ENCODE peak calls at places on chromosomes 1 and 21, in seven cellular contexts. E is left colon, J is mucosa of descending colon, Z is T-helper 1 cell, R is ovary, W is SJSA1, U is endothelial cell. K is an unnamed sample.

GRCh38 chr1:111826278-111826677 is 70.6 kb downstream of the DDX20 start:
- DNase-seq in Z (no peak), R (no peak), J (no peak), U (no peak), E (no peak), W (no peak), K (no peak)

GRCh38 chr1:173295391-173295790 is 88.3 kb upstream of the TNFSF4 start:
- DNase-seq in E (no peak), W (no peak), J (no peak), U (no peak), R (no peak), Z (no peak), K (no peak)

GRCh38 chr1:41340655-41341364 is 20.4 kb upstream of the FOXO6 start:
- DNase-seq in W (no peak), Z (no peak), J (no peak), E (no peak), R (no peak), U (no peak), K (no peak)

GRCh38 chr1:44072204-44072603 is 40.9 kb upstream of the SLC6A9 start:
- DNase-seq in E (no peak), Z (no peak), U (no peak), R (no peak), J (no peak), W (peak), K (no peak)

GRCh38 chr1:201634261-201634660 is 95.3 kb downstream of the NAV1 start:
- DNase-seq in R (no peak), J (no peak), Z (no peak), E (no peak), W (no peak), U (no peak), K (no peak)

GRCh38 chr1:155989242-155989991 is 11.1 kb upstream of the ARHGEF2 start:
- DNase-seq in J (peak), E (peak), W (peak), U (peak), R (peak), Z (peak), K (peak)

GRCh38 chr1:111615874-111616715 is 3.5 kb upstream of the RAP1A start:
- DNase-seq in U (no peak), R (no peak), W (no peak), J (no peak), Z (peak), E (no peak), K (no peak)

GRCh38 chr1:91784191-91784590 is 101.8 kb downstream of the TGFBR3 start:
- DNase-seq in Z (no peak), R (no peak), E (no peak), W (no peak), U (no peak), J (no peak), K (no peak)

GRCh38 chr1:93997756-93998155 is 88.5 kb upstream of the GCLM start:
- DNase-seq in W (no peak), E (no peak), R (no peak), J (no peak), Z (no peak), U (no peak), K (no peak)

GRCh38 chr21:36589352-36589971 is 109.5 kb upstream of the SIM2 start:
- DNase-seq in Z (no peak), R (no peak), E (no peak), U (peak), J (no peak), W (no peak), K (peak)

GRCh38 chr1:119160851-119161250 is 20.4 kb upstream of the WARS2 start:
- DNase-seq in J (no peak), Z (no peak), E (no peak), R (no peak), W (no peak), U (no peak), K (no peak)

GRCh38 chr1:175319112-175319911 is 126.7 kb upstream of the KIAA0040 start:
- DNase-seq in J (peak), Z (peak), U (peak), R (peak), W (peak), E (peak), K (peak)

GRCh38 chr21:25024639-25025038 is 582.6 kb downstream of the MRPL39 start:
- DNase-seq in E (no peak), W (no peak), R (no peak), Z (no peak), J (no peak), U (no peak), K (no peak)

GRCh38 chr21:24045373-24045772 is 1561.9 kb downstream of the MRPL39 start:
- DNase-seq in R (no peak), W (no peak), U (no peak), Z (no peak), J (no peak), E (no peak), K (no peak)

GRCh38 chr1:86472165-86472564 is 3.4 kb downstream of the CLCA1 start:
- DNase-seq in Z (no peak), E (no peak), J (no peak), R (no peak), U (no peak), W (no peak), K (no peak)

GRCh38 chr1:67791686-67792475 is 41.4 kb downstream of the GNG12 start:
- DNase-seq in Z (no peak), R (peak), E (no peak), U (no peak), J (no peak), W (peak), K (no peak)

GRCh38 chr1:101474039-101474665 is 237.3 kb downstream of the S1PR1 start:
- DNase-seq in E (no peak), U (peak), R (no peak), Z (no peak), W (no peak), J (no peak), K (no peak)

GRCh38 chr1:9685833-9686232 is 34.3 kb downstream of the PIK3CD start:
- DNase-seq in W (no peak), E (no peak), R (no peak), U (no peak), J (no peak), Z (no peak), K (no peak)

GRCh38 chr1:203325004-203325417 is 19.7 kb downstream of the BTG2 start:
- DNase-seq in J (peak), W (no peak), R (no peak), U (no peak), E (no peak), Z (peak), K (no peak)

K was measured in mucosa of gallbladder.